ENCODE peak calls at places on chromosomes 1 and 21, in four cellular contexts. F, V, Q and B are unnamed samples. For H3K4me1, the result is how much of the 10 kb centered on the place peaks cover.

GRCh38 chr1:116804736-116805135 is 50.5 kb downstream of the CD2 start:
- DNase-seq in Q (no peak), F (no peak), V (no peak), B (no peak)

GRCh38 chr1:20365421-20366075 is 74.9 kb downstream of the VWA5B1 start:
- DNase-seq in F (no peak), V (no peak), Q (no peak), B (no peak)

GRCh38 chr1:151934048-151934493 is 24.8 kb upstream of the THEM4 start:
- DNase-seq in F (no peak), Q (no peak), V (peak), B (no peak)

GRCh38 chr21:42997053-42997452 is 22.7 kb downstream of the PKNOX1 start:
- DNase-seq in Q (peak), V (peak), F (peak), B (peak)

GRCh38 chr1:62964141-62964540 is 180.2 kb downstream of the ATG4C start:
- DNase-seq in Q (no peak), V (no peak), F (no peak), B (no peak)

GRCh38 chr1:227886993-227887696 is 60.6 kb downstream of the WNT9A start:
- DNase-seq in V (peak), Q (peak), F (peak), B (peak)

GRCh38 chr1:172870901-172871606 is 179.7 kb downstream of the TNFSF18 start:
- DNase-seq in V (peak), Q (no peak), F (no peak), B (no peak)

GRCh38 chr1:204359131-204359473 is 627 bp downstream of the PLEKHA6 start:
- DNase-seq in V (no peak), Q (no peak), F (no peak), B (no peak)

GRCh38 chr1:204563324-204563723 is 47.1 kb downstream of the MDM4 start:
- DNase-seq in F (no peak), V (no peak), Q (no peak), B (no peak)

DNA sequence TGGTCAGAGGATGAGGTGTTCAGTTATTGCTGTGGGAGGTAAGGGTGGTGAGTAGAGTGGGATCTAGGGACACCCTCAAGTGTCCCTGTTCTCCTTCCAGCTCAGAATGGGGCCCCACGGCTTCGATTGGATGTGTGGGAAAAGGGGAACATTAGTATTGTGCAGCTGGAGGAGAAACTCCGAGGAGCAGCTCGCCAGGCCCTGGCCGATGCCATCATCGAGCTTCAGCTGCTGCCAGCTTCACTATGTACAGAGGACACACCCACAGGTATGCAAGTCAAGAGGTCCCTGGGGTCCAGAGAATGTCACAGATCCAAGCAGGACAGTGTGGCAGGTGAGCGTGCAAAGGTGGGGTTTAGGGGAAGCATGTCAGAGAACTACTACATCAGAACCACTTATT is 13.9 kb downstream of the HYI start:
- DNase-seq in Q (no peak), F (no peak), V (no peak), B (no peak)
- H3K4me1 ChIP-seq in Q (under half), F (under half), V (under half), B (under half)

GRCh38 chr1:206926286-206926685 is 4.5 kb upstream of the FCMR start:
- DNase-seq in V (no peak), Q (no peak), F (no peak), B (no peak)
- H3K4me3 ChIP-seq in V (no peak), Q (no peak), F (no peak), B (no peak)

GRCh38 chr1:239307886-239308285 is 78.5 kb upstream of the CHRM3 start:
- DNase-seq in V (no peak), F (no peak), Q (no peak), B (no peak)

GRCh38 chr1:239303289-239303688 is 83.1 kb upstream of the CHRM3 start:
- DNase-seq in F (no peak), Q (no peak), V (no peak), B (no peak)

GRCh38 chr1:239306426-239306825 is 79.9 kb upstream of the CHRM3 start:
- DNase-seq in F (no peak), V (no peak), Q (no peak), B (no peak)

GRCh38 chr1:239297910-239298309 is 88.5 kb upstream of the CHRM3 start:
- DNase-seq in F (no peak), V (no peak), Q (no peak), B (no peak)

GRCh38 chr1:239302716-239303115 is 83.7 kb upstream of the CHRM3 start:
- DNase-seq in F (no peak), Q (no peak), V (no peak), B (no peak)
- H3K4me1 ChIP-seq in F (under half), Q (under half), V (under half), B (under half)

GRCh38 chr1:46394108-46394871 is at the start of gene FAAH:
- DNase-seq in V (peak), F (peak), Q (peak), B (peak)
- H3K4me3 ChIP-seq in V (peak), F (peak), Q (peak), B (peak)

GRCh38 chr1:24828183-24828886 is 83.1 kb downstream of the CLIC4 start:
- DNase-seq in F (no peak), Q (no peak), V (no peak), B (no peak)
- H3K4me1 ChIP-seq in F (half or more), Q (under half), V (under half), B (half or more)

DNA sequence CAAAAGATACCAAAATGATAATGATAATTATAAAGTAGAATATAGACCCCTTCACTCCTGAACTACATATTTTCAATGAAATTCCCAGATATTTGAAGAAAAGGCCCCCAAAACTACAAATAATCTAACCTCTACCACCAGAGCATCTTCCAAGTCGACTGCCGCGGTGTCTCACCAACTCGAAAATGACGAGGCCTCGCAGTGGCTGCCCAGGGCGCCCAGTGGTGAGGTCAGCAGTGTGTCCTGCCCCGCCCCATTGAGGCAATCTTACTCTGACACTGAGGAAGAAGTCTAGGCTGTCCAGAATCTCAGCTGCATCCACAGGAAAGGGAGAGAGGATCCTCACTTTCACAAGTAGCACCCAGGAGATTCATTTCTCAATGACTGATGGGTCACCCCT is 5.2 kb downstream of the DUSP10 start:
- DNase-seq in V (no peak), Q (no peak), F (no peak), B (no peak)
- H3K4me3 ChIP-seq in V (no peak), Q (no peak), F (no peak), B (no peak)

GRCh38 chr1:207842506-207842905 is 68.4 kb downstream of the CD34 start:
- DNase-seq in F (no peak), Q (no peak), V (no peak), B (no peak)

GRCh38 chr1:207841318-207841717 is 69.6 kb downstream of the CD34 start:
- DNase-seq in F (no peak), Q (no peak), V (no peak), B (no peak)

GRCh38 chr1:207844374-207844773 is 66.6 kb downstream of the CD34 start:
- DNase-seq in V (no peak), Q (no peak), F (no peak), B (no peak)

GRCh38 chr1:207840380-207840779 is 70.5 kb downstream of the CD34 start:
- DNase-seq in Q (no peak), F (no peak), V (no peak), B (no peak)

GRCh38 chr1:207841907-207842306 is 69.0 kb downstream of the CD34 start:
- DNase-seq in V (no peak), F (no peak), Q (no peak), B (no peak)
- H3K4me1 ChIP-seq in V (under half), F (half or more), Q (under half), B (under half)

DNA sequence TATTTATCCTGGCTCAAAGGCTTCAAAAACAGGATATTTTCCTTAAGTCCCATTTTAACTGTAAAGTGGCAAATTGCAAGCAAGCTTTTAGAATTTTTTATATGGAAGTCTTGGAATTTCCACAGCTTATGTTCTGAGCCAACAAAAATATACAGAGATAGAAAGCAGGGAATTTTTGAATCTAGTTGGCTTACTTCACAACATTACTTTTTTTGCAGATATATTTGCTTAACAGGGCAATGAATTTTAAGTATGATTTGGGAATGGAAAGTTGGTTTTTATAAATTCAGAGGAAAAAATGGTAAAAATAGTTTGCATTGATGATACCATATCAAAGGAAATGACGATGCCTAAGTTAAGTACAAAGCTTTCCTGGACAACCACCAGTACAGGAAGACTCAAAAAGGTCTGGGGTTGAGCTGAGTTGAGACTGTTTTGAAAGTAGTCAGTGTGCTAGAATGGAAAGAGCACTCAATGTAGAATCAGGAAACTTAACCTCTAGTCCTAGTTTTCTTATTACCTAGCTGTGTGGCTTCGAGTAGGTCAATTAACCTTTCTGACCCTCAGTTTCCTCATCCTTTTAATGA is 11.0 kb upstream of the VCAM1 start:
- DNase-seq in V (peak), Q (no peak), F (no peak), B (no peak)
- H3K4me3 ChIP-seq in V (no peak), Q (no peak), F (no peak), B (no peak)